ENCODE peak calls at places on chromosomes 2 and 18, in seven cellular contexts. S, N, V, O, T, P and A are unnamed samples.

GRCh38 chr2:126802316-126802715 is 96.4 kb upstream of the TEX51 start:
- DNase-seq in S (no peak), N (no peak), V (peak; percentile 31), O (no peak), T (no peak), P (peak; percentile 43), A (no peak)

GRCh38 chr18:10015288-10015701 is 101.5 kb downstream of the VAPA start:
- DNase-seq in S (no peak), N (peak; percentile 17), V (no peak), O (peak; percentile 77), T (no peak), P (no peak), A (peak; percentile 72)

GRCh38 chr18:37669991-37670534 is 104.5 kb upstream of the CELF4 start:
- DNase-seq in S (no peak), N (no peak), V (peak; percentile 60), O (no peak), T (peak; percentile 53), P (no peak), A (no peak)

GRCh38 chr2:149463328-149464002 is 124.1 kb downstream of the MMADHC start:
- DNase-seq in S (no peak), N (no peak), V (no peak), O (no peak), T (no peak), P (no peak), A (no peak)

GRCh38 chr2:152499921-152500320 is 164.9 kb downstream of the FMNL2 start:
- DNase-seq in S (no peak), N (peak; percentile 37), V (no peak), O (peak; percentile 88), T (no peak), P (no peak), A (peak; percentile 33)

GRCh38 chr2:27627963-27628766 is 647 bp downstream of the CCDC121 start:
- DNase-seq in S (no peak), N (peak; percentile 96), V (no peak), O (peak; percentile 96), T (peak; percentile 77), P (no peak), A (peak; percentile 88)

GRCh38 chr2:178912416-178913056 is 105.3 kb upstream of the TTN start:
- DNase-seq in S (no peak), N (peak; percentile 4), V (no peak), O (no peak), T (no peak), P (no peak), A (no peak)

GRCh38 chr18:73880387-73880786 is 267.2 kb downstream of the FBXO15 start:
- DNase-seq in S (no peak), N (no peak), V (no peak), O (peak; percentile 22), T (no peak), P (no peak), A (no peak)

GRCh38 chr18:361941-362913 is 94.4 kb upstream of the THOC1 start:
- DNase-seq in S (no peak), N (peak; percentile 81), V (peak; percentile 31), O (peak; percentile 88), T (peak; percentile 51), P (no peak), A (peak; percentile 79)

GRCh38 chr2:171706152-171706803 is 19.0 kb downstream of the DYNC1I2 start:
- DNase-seq in S (no peak), N (peak; percentile 46), V (no peak), O (peak; percentile 32), T (no peak), P (no peak), A (peak; percentile 28)

GRCh38 chr2:179021258-179021657 is 28.7 kb downstream of the CCDC141 start:
- DNase-seq in S (no peak), N (no peak), V (no peak), O (no peak), T (no peak), P (no peak), A (no peak)

GRCh38 chr2:100754951-100755350 is 65.0 kb upstream of the NPAS2 start:
- DNase-seq in S (no peak), N (no peak), V (no peak), O (no peak), T (no peak), P (no peak), A (peak; percentile 53)

GRCh38 chr2:10932345-10933151 is 20.8 kb downstream of the KCNF1 start:
- DNase-seq in S (no peak), N (peak; percentile 36), V (no peak), O (peak; percentile 47), T (no peak), P (no peak), A (no peak)

GRCh38 chr2:2102870-2103269 is 228.2 kb downstream of the MYT1L start:
- DNase-seq in S (no peak), N (no peak), V (no peak), O (no peak), T (peak; percentile 44), P (no peak), A (no peak)

GRCh38 chr2:234694244-234695013 is 197.5 kb upstream of the ARL4C start:
- DNase-seq in S (no peak), N (peak; percentile 95), V (no peak), O (peak; percentile 95), T (peak; percentile 52), P (peak; percentile 13), A (peak; percentile 88)

GRCh38 chr2:241443486-241444223 is 64.7 kb downstream of the STK25 start:
- DNase-seq in S (no peak), N (peak; percentile 57), V (no peak), O (peak; percentile 36), T (no peak), P (no peak), A (no peak)

GRCh38 chr2:72923833-72924352 is 6.6 kb downstream of the EMX1 start:
- DNase-seq in S (no peak), N (no peak), V (peak; percentile 65), O (no peak), T (no peak), P (peak; percentile 73), A (no peak)

GRCh38 chr2:128524183-128524582 is 205.5 kb upstream of the HS6ST1 start:
- DNase-seq in S (no peak), N (no peak), V (no peak), O (no peak), T (no peak), P (no peak), A (no peak)

GRCh38 chr2:220590476-220590875 is 963.0 kb downstream of the SLC4A3 start:
- DNase-seq in S (no peak), N (no peak), V (no peak), O (no peak), T (no peak), P (no peak), A (peak; percentile 51)

GRCh38 chr2:6948081-6949008 is 31.1 kb downstream of the RNF144A start:
- DNase-seq in S (no peak), N (no peak), V (no peak), O (peak; percentile 56), T (no peak), P (no peak), A (no peak)

GRCh38 chr2:160984426-160985077 is 175.7 kb upstream of the TANK start:
- DNase-seq in S (no peak), N (no peak), V (no peak), O (no peak), T (no peak), P (no peak), A (no peak)

GRCh38 chr2:54613794-54614257 is 109.6 kb upstream of the EML6 start:
- DNase-seq in S (no peak), N (peak; percentile 84), V (no peak), O (no peak), T (no peak), P (no peak), A (no peak)

GRCh38 chr2:26058390-26058789 is 24.5 kb downstream of the RAB10 start:
- DNase-seq in S (no peak), N (no peak), V (no peak), O (no peak), T (no peak), P (no peak), A (no peak)

GRCh38 chr2:24162494-24162893 is 12.4 kb upstream of the FAM228A start:
- DNase-seq in S (no peak), N (no peak), V (no peak), O (no peak), T (no peak), P (no peak), A (no peak)

GRCh38 chr2:14960686-14961324 is 328.3 kb downstream of the LRATD1 start:
- DNase-seq in S (no peak), N (no peak), V (no peak), O (no peak), T (peak; percentile 26), P (no peak), A (no peak)

GRCh38 chr2:120745420-120746178 is 9.9 kb downstream of the GLI2 start:
- DNase-seq in S (no peak), N (no peak), V (no peak), O (no peak), T (no peak), P (peak; percentile 38), A (no peak)

GRCh38 chr18:25103468-25104155 is 248.4 kb downstream of the ZNF521 start:
- DNase-seq in S (no peak), N (no peak), V (no peak), O (no peak), T (no peak), P (no peak), A (no peak)

GRCh38 chr18:2827076-2827475 is 19.7 kb upstream of the EMILIN2 start:
- DNase-seq in S (no peak), N (no peak), V (no peak), O (no peak), T (no peak), P (no peak), A (no peak)
- H3K18ac ChIP-seq in S (no peak overlapping the region), N (no peak overlapping the region), V (no peak overlapping the region), O (no peak overlapping the region), T (no peak overlapping the region), P (no peak overlapping the region), A (no peak overlapping the region)

DNA sequence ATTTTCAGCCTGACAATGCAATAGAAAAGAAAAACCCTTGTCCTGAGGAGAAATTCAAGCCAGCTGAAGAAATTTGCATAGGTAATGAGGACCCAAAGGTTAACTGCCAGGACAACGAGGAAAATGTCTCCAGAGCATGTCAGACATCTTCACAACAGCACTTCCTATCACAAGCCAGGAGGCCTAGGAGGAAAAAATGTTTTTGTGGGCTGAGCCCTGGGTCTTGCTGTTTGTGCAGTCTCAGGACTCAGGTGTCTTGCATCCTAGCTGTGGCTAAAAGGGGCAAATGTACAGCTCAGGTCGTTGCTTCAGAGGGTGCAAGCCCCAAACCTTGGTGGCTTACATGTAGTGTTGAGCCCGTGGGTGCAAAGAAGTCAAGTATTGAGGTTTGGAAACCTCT is 905.1 kb upstream of the FSHR start:
- DNase-seq in S (no peak), N (no peak), V (no peak), O (no peak), T (no peak), P (no peak), A (no peak)
- H3K18ac ChIP-seq in S (no peak overlapping the region), N (no peak overlapping the region), V (no peak overlapping the region), O (no peak overlapping the region), T (no peak overlapping the region), P (no peak overlapping the region), A (no peak overlapping the region)

GRCh38 chr2:9629222-9630000 is 1.4 kb downstream of the YWHAQ start:
- DNase-seq in S (peak; percentile 20), N (peak; percentile 46), V (no peak), O (peak; percentile 59), T (no peak), P (no peak), A (peak; percentile 79)
- H3K18ac ChIP-seq in S (peak overlapping the region; percentile 99), N (peak overlapping the region; percentile 83), V (peak overlapping the region; percentile 99), O (peak overlapping the region; percentile 86), T (no peak overlapping the region), P (peak overlapping the region; percentile 98), A (peak overlapping the region; percentile 97)

DNA sequence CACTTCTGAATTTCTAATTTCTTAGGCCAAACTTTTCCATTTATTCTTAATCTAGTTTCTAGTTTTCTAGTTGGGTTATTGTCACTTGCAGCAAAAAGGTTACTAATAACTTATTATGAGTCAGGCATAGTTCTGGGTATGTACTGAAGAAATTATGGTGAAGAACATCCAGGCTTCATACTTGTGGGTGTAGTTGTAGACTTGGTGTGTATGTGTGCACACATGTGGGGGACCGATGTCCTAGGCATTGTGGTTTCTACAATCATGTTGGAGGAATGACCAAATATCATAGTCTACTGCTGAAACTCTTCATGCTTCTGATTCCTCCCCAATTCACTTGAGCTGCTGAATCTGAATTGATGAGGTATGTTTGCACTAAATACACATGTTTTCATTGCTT is 141.2 kb downstream of the PMAIP1 start:
- DNase-seq in S (no peak), N (no peak), V (no peak), O (no peak), T (no peak), P (no peak), A (no peak)
- H3K18ac ChIP-seq in S (no peak overlapping the region), N (no peak overlapping the region), V (no peak overlapping the region), O (no peak overlapping the region), T (no peak overlapping the region), P (no peak overlapping the region), A (no peak overlapping the region)